ENCODE peak calls at places on chromosome 7, in eight cellular contexts. E is A549, K is HL-60, G is fibroblast of pulmonary artery, S is neural progenitor cell, D is nephron progenitor cell, T is cardiac muscle cell, Y is GM12865. H is an unnamed sample.

GRCh38 chr7:1664711-1665591 is 5.1 kb upstream of the ELFN1 start:
- DNase-seq in E (peak; percentile 91), K (peak; percentile 16), G (peak; percentile 57), S (peak; percentile 92), D (peak; percentile 95), T (peak; percentile 65), Y (peak; percentile 26), H (no peak)

GRCh38 chr7:25360471-25360870 is 132.2 kb upstream of the NPVF start:
- DNase-seq in E (no peak), K (no peak), G (no peak), S (no peak), D (no peak), T (no peak), Y (no peak), H (no peak)

GRCh38 chr7:105209870-105210269 is 178.9 kb downstream of the SRPK2 start:
- DNase-seq in E (no peak), K (no peak), G (peak; percentile 19), S (no peak), D (no peak), T (no peak), Y (no peak), H (no peak)

GRCh38 chr7:5419523-5420107 is 4.0 kb downstream of the TNRC18 start:
- DNase-seq in E (no peak), K (no peak), G (no peak), S (peak; percentile 82), D (peak; percentile 43), T (no peak), Y (no peak), H (no peak)

GRCh38 chr7:32299133-32299702 is 191.0 kb downstream of the LSM5 start:
- DNase-seq in E (peak; percentile 22), K (no peak), G (no peak), S (peak; percentile 60), D (peak; percentile 70), T (peak; percentile 11), Y (no peak), H (no peak)

GRCh38 chr7:2173184-2173827 is 59.4 kb downstream of the MAD1L1 start:
- DNase-seq in E (no peak), K (no peak), G (no peak), S (no peak), D (no peak), T (no peak), Y (no peak), H (no peak)

GRCh38 chr7:92245487-92246362 is at the start of the genes ANKIB1 and KRIT1:
- DNase-seq in E (peak; percentile 80), K (peak; percentile 59), G (peak; percentile 78), S (peak; percentile 94), D (peak; percentile 90), T (peak; percentile 84), Y (peak; percentile 91), H (peak; percentile 75)

GRCh38 chr7:47335557-47336177 is 246.2 kb downstream of the TNS3 start:
- DNase-seq in E (no peak), K (no peak), G (no peak), S (no peak), D (no peak), T (no peak), Y (no peak), H (no peak)

GRCh38 chr7:15130666-15131541 is 228.4 kb upstream of the DGKB start:
- DNase-seq in E (peak; percentile 5), K (no peak), G (peak; percentile 64), S (no peak), D (no peak), T (peak; percentile 49), Y (no peak), H (no peak)

GRCh38 chr7:75727881-75728592 is 10.7 kb downstream of the HIP1 start:
- DNase-seq in E (peak; percentile 52), K (no peak), G (no peak), S (no peak), D (peak; percentile 23), T (peak; percentile 62), Y (peak; percentile 55), H (no peak)

GRCh38 chr7:102291056-102291915 is 4.6 kb downstream of the SH2B2 start:
- DNase-seq in E (no peak), K (no peak), G (no peak), S (no peak), D (no peak), T (no peak), Y (peak; percentile 90), H (no peak)

GRCh38 chr7:33776791-33777190 is 128.5 kb upstream of the BMPER start:
- DNase-seq in E (no peak), K (no peak), G (peak; percentile 49), S (no peak), D (no peak), T (no peak), Y (no peak), H (no peak)

GRCh38 chr7:124387056-124387455 is 354.2 kb upstream of the TMEM229A start:
- DNase-seq in E (no peak), K (no peak), G (no peak), S (no peak), D (no peak), T (no peak), Y (no peak), H (no peak)

GRCh38 chr7:27689045-27689877 is 26.6 kb upstream of the HIBADH start:
- DNase-seq in E (no peak), K (no peak), G (peak; percentile 73), S (peak; percentile 65), D (no peak), T (peak; percentile 68), Y (peak; percentile 46), H (no peak)

GRCh38 chr7:49580000-49580399 is 193.4 kb upstream of the VWC2 start:
- DNase-seq in E (no peak), K (no peak), G (no peak), S (peak; percentile 39), D (no peak), T (no peak), Y (no peak), H (no peak)

GRCh38 chr7:144488977-144489376 is 85.5 kb upstream of the NOBOX start:
- DNase-seq in E (no peak), K (no peak), G (no peak), S (no peak), D (no peak), T (no peak), Y (no peak), H (no peak)

GRCh38 chr7:144489504-144489903 is 86.0 kb upstream of the NOBOX start:
- DNase-seq in E (no peak), K (no peak), G (no peak), S (no peak), D (no peak), T (no peak), Y (no peak), H (no peak)

GRCh38 chr7:144500225-144500624 is 96.7 kb upstream of the NOBOX start:
- DNase-seq in E (no peak), K (no peak), G (no peak), S (no peak), D (no peak), T (no peak), Y (no peak), H (no peak)

GRCh38 chr7:144497296-144497695 is 93.8 kb upstream of the NOBOX start:
- DNase-seq in E (no peak), K (no peak), G (no peak), S (no peak), D (no peak), T (no peak), Y (no peak), H (no peak)

DNA sequence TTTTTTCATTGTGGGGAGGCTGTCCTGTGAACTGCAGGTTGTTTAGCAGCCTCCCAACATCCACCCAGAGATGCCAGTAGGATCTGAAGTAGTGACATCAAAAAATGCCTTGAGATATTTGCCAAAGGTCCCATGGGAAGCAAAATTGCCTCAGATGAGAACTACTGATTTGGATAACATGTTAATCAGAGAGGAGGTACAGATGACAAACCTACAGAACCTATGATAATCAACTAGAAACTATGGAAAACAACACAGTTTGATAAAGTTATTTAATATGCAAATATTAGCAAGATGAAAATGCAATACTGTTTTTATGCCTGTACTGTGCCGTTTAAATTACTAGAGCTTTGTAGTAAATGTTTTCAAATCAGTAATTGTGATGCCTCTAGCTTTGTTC is 90.9 kb upstream of the NOBOX start:
- DNase-seq in E (no peak), K (no peak), G (no peak), S (no peak), D (no peak), T (no peak), Y (no peak), H (no peak)
- TF ChIP-seq CTCF in E (no peak), K (no peak), G (no peak), S (no peak), D (no peak), T (no peak), Y (no peak), H (no peak)

GRCh38 chr7:38411404-38411803 is 138.0 kb upstream of the TARP start:
- DNase-seq in E (no peak), K (no peak), G (peak; percentile 13), S (peak; percentile 43), D (no peak), T (peak; percentile 13), Y (peak; percentile 43), H (no peak)
- TF ChIP-seq CTCF in E (no peak), K (peak; percentile 19), G (peak; percentile 27), S (peak; percentile 53), D (no peak), T (peak; percentile 24), Y (peak; percentile 28), H (peak; percentile 46)

DNA sequence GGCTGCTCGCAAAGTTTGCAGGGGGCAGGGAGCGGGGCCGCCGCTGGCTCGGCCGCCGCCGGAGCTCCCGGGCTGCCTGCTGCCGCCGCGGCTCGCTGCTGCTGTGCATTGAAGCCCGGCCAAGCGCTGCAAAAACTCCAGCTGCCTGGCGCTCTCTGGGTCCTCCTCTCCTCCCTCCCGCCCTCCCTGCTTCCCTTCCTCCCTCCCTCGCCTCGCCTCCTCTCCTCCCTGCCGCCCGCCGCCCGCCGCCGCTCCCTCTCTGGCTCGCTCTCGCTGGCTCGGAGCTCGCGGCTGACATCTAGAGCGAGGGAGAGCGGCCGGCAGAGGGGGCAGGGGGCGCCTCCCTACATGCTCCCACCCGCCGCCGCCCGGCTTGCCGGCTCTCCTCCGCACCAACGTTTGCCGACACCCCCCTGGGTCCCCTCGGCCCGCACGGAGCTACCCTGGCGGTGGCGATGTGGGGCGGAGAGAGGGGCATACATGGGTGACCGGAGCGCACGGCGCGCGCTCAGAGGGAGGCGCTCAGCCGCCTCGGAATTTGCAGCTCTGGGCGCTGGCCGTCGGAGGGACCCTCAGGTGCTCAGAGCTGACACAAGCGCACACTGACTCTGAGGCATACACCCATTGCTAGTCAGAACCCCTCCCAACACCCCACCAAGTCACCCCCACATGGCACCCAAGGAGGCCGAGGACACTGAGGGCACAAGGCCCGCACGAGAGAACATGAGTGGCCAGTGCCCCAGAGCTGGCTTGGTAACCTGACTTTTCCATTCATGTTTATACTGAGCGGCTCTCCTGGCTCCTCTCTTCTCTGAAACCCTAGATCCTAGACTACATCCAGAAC is 1.2 kb upstream of the PLXNA4 start:
- DNase-seq in E (peak; percentile 26), K (no peak), G (peak; percentile 80), S (peak; percentile 92), D (peak; percentile 87), T (peak; percentile 91), Y (no peak), H (no peak)
- TF ChIP-seq CTCF in E (no peak), K (no peak), G (no peak), S (peak; percentile 51), D (peak; percentile 29), T (peak; percentile 18), Y (no peak), H (peak; percentile 24)

DNA sequence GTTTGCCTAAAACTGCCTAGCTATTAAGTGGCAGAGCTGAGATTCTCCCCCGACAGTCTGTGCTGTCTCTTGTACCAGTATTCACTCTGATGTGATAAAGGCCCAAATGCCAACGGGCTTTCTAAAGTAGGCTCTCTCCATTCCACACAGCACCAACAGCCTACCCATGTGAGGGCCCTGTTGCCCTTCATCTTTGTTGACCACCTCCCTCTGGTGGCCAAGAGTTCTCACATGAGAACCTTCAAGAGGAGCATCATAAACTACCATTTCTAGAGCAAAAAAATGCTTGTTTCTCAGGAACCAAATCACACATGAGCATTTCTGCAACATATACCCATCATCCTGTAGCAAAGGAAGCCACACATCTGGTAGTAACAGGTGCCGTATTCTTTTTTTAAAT is 185.8 kb downstream of the GRM8 start:
- DNase-seq in E (no peak), K (no peak), G (no peak), S (peak; percentile 56), D (no peak), T (no peak), Y (peak; percentile 14), H (no peak)
- TF ChIP-seq CTCF in E (no peak), K (peak; percentile 14), G (no peak), S (peak; percentile 58), D (peak; percentile 14), T (no peak), Y (no peak), H (peak; percentile 23)